ENCODE peak calls at places on chromosomes 3 and 15, in six cellular contexts. R, O, E, D, Y and B are unnamed samples.

GRCh38 chr3:185084883-185085282 is 68.0 kb downstream of the C3orf70 start:
- DNase-seq in R (no peak), O (no peak), E (no peak), D (no peak), Y (no peak), B (peak)

GRCh38 chr15:56244811-56245576 is 1.3 kb upstream of the RFX7 start:
- DNase-seq in R (no peak), O (peak), E (peak), D (no peak), Y (no peak), B (no peak)

GRCh38 chr3:156492801-156493261 is 62.1 kb downstream of the SSR3 start:
- DNase-seq in R (no peak), O (no peak), E (no peak), D (no peak), Y (no peak), B (no peak)

GRCh38 chr3:66153961-66154923 is 66.6 kb upstream of the SLC25A26 start:
- DNase-seq in R (no peak), O (no peak), E (no peak), D (no peak), Y (peak), B (no peak)

GRCh38 chr15:62782100-62782791 is 260.3 kb upstream of the TPM1 start:
- DNase-seq in R (peak), O (peak), E (peak), D (no peak), Y (peak), B (peak)

GRCh38 chr3:28467414-28467813 is 118.8 kb upstream of the AZI2 start:
- DNase-seq in R (no peak), O (no peak), E (no peak), D (no peak), Y (no peak), B (no peak)

GRCh38 chr3:129834580-129834979 is 58.9 kb downstream of the TMCC1 start:
- DNase-seq in R (no peak), O (no peak), E (no peak), D (no peak), Y (no peak), B (no peak)

GRCh38 chr15:36950371-36950770 is 150.0 kb downstream of the MEIS2 start:
- DNase-seq in R (no peak), O (no peak), E (no peak), D (no peak), Y (no peak), B (no peak)

GRCh38 chr3:64209866-64210609 is 15.2 kb downstream of the PRICKLE2 start:
- DNase-seq in R (no peak), O (no peak), E (no peak), D (no peak), Y (peak), B (no peak)

GRCh38 chr3:34212671-34213070 is 414.2 kb downstream of the PDCD6IP start:
- DNase-seq in R (no peak), O (no peak), E (no peak), D (no peak), Y (peak), B (no peak)

GRCh38 chr3:29693863-29694262 is 413.0 kb downstream of the RBMS3 start:
- DNase-seq in R (peak), O (no peak), E (no peak), D (no peak), Y (peak), B (peak)

GRCh38 chr3:54527953-54528352 is 399.9 kb downstream of the LRTM1 start:
- DNase-seq in R (no peak), O (no peak), E (no peak), D (no peak), Y (no peak), B (no peak)

GRCh38 chr3:58383476-58383875 is 50.2 kb downstream of the PDHB start:
- DNase-seq in R (no peak), O (no peak), E (no peak), D (no peak), Y (no peak), B (peak)

GRCh38 chr15:71806452-71806931 is 3.9 kb upstream of the NR2E3 start:
- DNase-seq in R (no peak), O (no peak), E (no peak), D (no peak), Y (peak), B (no peak)

GRCh38 chr3:108861401-108861800 is 38.8 kb downstream of the TRAT1 start:
- DNase-seq in R (no peak), O (no peak), E (no peak), D (no peak), Y (no peak), B (no peak)

GRCh38 chr3:108862865-108863798 is 40.5 kb downstream of the TRAT1 start:
- DNase-seq in R (peak), O (no peak), E (no peak), D (no peak), Y (no peak), B (no peak)

DNA sequence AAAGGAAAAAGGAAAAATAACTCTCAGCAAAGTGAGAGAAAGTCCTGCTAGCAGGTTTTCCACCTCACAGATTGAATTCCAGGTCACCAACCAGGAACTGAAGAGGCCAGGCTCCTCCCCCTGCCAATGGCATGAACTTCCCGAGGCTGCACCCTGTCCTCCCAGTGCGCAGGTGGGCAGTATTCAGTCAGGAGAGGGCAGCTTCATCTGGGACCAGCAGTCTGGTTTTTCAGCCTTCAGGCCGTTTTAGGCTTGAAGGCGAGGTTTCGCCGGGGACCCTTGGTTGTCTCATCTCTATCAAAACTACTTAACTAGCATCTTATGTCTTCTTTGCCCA is 41.2 kb downstream of the TRAT1 start:
- DNase-seq in R (peak), O (no peak), E (no peak), D (no peak), Y (no peak), B (no peak)
- TF ChIP-seq JUND in R (no peak), O (no peak), E (no peak), D (no peak), Y (no peak), B (no peak)

DNA sequence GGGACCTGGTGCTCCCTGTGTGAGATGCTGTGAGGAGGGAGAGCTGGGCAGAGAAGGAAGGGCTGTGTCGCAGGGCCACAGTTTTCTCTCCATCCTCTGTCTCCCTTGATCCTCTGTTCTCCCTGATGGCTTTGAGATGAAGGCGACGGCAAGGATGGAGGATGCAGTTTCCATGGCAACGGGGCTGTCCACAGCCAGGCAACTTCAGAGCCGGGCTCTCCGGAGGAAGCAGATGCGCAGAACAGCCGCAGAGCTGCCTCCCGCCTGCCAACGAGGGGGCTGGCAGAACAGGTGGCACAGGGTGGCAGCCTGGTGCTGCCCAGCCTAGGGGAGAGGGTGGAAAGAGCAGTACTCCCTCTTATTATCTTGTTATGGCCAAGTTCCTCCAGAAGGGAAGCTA is 9.9 kb upstream of the GRM2 start:
- DNase-seq in R (no peak), O (no peak), E (no peak), D (no peak), Y (peak), B (no peak)
- TF ChIP-seq JUND in R (no peak), O (no peak), E (no peak), D (no peak), Y (no peak), B (no peak)

DNA sequence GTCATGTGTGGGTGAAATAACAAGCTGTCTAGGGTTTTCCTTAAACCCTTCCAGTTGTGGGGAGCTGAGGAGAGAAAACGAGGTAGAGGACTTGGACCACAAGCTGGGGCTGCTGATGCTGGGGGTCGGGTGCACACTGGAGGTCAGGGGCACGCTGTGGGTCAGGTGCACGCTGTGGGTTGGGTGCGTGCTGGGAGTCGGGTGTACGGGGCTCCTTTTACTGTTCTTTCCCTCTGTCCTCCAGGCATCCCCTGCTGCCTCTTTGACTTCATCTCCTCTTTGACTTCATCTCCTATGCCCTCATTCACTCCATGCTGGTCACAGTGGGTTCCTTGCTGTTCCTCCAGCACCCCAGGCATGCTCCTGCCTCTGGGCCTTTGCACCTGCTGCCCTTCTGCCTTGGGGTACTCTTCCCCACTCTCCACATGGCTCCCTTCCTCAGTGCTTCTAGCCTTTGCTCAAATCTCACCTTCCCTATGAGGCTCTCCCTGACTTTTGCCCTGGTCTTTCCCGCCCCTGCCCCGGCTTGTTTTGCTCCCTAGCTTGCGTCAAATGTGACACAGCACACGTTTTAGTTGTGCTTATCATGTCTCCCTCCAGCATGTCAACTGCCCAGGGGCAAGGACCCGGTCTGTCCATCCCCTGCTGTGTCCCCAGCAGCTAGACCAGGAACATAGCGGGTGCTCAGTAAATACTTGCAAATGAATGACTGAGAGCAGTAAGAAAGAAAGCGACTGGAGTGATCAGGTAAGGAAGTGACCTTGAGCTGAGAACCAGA is 45.4 kb downstream of the WNT7A start:
- DNase-seq in R (no peak), O (no peak), E (no peak), D (no peak), Y (no peak), B (no peak)
- TF ChIP-seq JUND in R (no peak), O (no peak), E (no peak), D (no peak), Y (no peak), B (no peak)

GRCh38 chr3:102400142-102400541 is 34.7 kb upstream of the ZPLD1 start:
- DNase-seq in R (peak), O (no peak), E (no peak), D (no peak), Y (no peak), B (no peak)
- TF ChIP-seq JUND in R (peak), O (no peak), E (no peak), D (no peak), Y (no peak), B (no peak)

GRCh38 chr3:176562381-176562780 is 634.9 kb downstream of the TBL1XR1 start:
- DNase-seq in R (no peak), O (no peak), E (no peak), D (no peak), Y (no peak), B (no peak)
- TF ChIP-seq JUND in R (no peak), O (no peak), E (no peak), D (no peak), Y (no peak), B (no peak)

DNA sequence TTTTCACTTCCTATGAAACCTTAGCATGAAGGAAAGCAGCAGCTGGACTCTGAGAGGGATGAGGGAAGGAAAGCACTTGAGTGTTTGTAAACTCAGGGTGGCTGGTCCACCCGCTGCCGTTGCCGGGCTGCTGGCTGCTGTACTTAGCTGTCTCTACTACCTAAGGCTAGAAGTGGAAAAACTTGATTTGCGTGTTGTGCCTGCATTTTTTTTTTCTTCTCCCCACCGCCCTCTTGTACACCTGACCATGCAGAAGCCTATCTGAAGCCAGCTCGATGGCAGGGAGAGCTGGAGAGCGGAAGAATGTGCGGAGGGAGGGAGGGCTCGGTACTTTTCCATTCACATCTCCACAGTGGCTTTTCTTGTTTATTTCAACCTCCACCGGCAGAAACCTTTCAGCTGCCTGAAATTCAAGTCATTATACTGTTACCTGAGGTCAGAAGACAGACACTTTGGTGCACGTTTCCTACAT is 4.8 kb upstream of the BCL6 start:
- DNase-seq in R (peak), O (no peak), E (peak), D (no peak), Y (no peak), B (peak)
- TF ChIP-seq JUND in R (no peak), O (no peak), E (no peak), D (no peak), Y (no peak), B (peak)

DNA sequence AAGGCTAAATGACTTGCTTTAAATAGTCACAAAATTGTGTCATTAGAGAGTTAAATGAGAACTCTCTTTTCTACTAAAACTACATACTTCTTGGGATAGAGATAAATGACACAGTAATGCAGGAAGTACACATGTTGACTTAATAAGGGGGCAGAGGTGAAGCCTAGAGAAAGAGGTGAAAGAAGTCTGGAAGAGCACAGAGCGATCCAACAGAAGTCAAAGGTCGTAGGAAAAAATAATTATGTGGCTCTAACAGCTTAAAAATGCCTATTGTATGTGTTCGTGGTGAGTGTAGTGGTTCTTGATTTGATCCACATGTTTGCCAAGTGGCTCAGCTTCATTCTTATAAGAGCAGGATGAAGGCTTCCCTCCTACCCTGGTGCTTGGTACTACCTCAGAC is 61.7 kb downstream of the TMEM212 start:
- DNase-seq in R (no peak), O (no peak), E (peak), D (no peak), Y (no peak), B (no peak)
- TF ChIP-seq JUND in R (no peak), O (no peak), E (no peak), D (no peak), Y (no peak), B (no peak)

DNA sequence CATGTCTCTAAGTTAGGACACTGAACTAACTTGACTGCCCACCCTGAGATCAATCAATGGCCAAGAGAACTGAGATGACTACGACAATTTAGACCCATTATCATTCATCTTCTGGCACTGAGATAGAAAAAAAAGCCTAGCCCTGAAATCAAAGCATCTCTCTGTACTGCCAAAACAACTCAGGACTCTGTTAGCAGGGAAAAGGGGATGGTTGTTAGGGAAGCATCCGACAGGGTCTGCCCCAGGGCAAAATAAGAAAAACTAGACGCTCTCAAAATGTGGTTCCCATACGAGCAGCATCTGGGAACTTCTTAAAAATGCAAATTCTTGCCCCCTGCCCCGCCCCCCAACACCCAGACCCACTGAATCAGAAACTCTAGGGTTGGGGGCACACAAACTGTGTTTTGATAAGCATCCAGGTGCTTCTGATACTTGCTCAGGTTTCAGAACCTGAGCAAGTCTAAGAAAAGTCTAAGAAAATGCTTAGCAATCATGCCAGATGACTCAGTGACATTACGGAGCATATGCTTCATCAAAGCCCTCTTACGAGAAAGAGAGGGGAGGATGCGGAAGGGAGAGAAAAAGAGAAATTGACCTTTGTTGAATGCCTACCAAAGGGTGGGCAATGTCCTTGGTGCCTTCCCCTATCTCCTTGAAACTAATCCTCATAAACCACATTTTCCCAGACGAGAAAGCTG is 172.8 kb upstream of the HES1 start:
- DNase-seq in R (no peak), O (no peak), E (no peak), D (no peak), Y (no peak), B (no peak)
- TF ChIP-seq JUND in R (no peak), O (no peak), E (no peak), D (no peak), Y (no peak), B (no peak)

GRCh38 chr3:170360916-170361315 is 3.4 kb downstream of the SKIL start:
- DNase-seq in R (no peak), O (no peak), E (no peak), D (no peak), Y (no peak), B (no peak)

GRCh38 chr3:170364965-170365364 is 7.5 kb downstream of the SKIL start:
- DNase-seq in R (no peak), O (no peak), E (no peak), D (no peak), Y (no peak), B (no peak)

GRCh38 chr3:170361711-170362110 is 4.2 kb downstream of the SKIL start:
- DNase-seq in R (no peak), O (peak), E (no peak), D (no peak), Y (no peak), B (no peak)

GRCh38 chr3:170360476-170360875 is 3.0 kb downstream of the SKIL start:
- DNase-seq in R (no peak), O (no peak), E (no peak), D (no peak), Y (no peak), B (no peak)

DNA sequence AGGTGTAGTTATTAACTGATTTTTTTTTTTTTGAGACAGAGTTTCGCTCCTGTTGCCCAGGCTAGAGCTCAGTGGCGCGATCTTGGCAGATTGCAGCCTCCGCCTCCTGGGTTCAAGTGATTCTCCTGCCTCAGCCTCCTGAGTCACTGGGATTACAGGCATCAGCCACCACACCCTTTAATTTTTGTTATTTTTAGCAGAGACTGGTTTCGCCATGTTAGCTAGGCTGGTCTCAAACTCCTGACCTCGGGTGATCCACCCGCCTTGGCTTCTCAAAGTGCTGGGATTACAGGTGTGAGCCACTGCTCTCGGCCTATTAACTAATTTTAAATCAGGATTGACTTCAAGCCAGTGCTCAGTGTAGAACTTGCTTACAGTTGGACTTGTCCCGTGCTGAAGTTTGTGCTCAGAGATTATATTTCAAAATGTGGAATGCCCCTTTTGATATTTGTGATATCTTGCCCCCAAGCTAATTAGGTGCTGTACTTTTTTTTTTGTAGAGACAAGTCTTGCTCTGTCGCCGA is 6.0 kb downstream of the SKIL start:
- DNase-seq in R (no peak), O (no peak), E (no peak), D (no peak), Y (no peak), B (no peak)
- TF ChIP-seq JUND in R (no peak), O (no peak), E (no peak), D (no peak), Y (no peak), B (no peak)

GRCh38 chr3:127450331-127450730 is 140.2 kb downstream of the TPRA1 start:
- DNase-seq in R (no peak), O (no peak), E (no peak), D (no peak), Y (no peak), B (no peak)
- TF ChIP-seq JUND in R (no peak), O (no peak), E (no peak), D (no peak), Y (no peak), B (no peak)